ENCODE peak calls at places on chromosome 4, in six cellular contexts. N, L, I, T, X and V are unnamed samples.

GRCh38 chr4:22091351-22091731 is 142.8 kb upstream of the KCNIP4 start:
- DNase-seq in N (no peak), L (no peak), I (no peak), T (no peak), X (no peak), V (no peak)

GRCh38 chr4:157616741-157617472 is 396.4 kb downstream of the GRIA2 start:
- DNase-seq in X (no peak), T (no peak), N (no peak), I (no peak), L (no peak), V (no peak)

GRCh38 chr4:110087116-110087708 is 111.2 kb downstream of the ELOVL6 start:
- DNase-seq in L (peak), I (peak), N (no peak), X (no peak), T (no peak), V (no peak)

GRCh38 chr4:1593038-1593417 is 91.1 kb downstream of the FAM53A start:
- DNase-seq in L (no peak), N (no peak), I (no peak), T (no peak), X (no peak), V (no peak)

GRCh38 chr4:89661490-89661889 is 175.5 kb downstream of the SNCA start:
- DNase-seq in N (no peak), L (peak), T (no peak), I (peak), X (no peak), V (no peak)

GRCh38 chr4:184475096-184475461 is 729 bp upstream of the IRF2 start:
- DNase-seq in X (peak), I (peak), N (no peak), L (peak), T (peak), V (no peak)

GRCh38 chr4:1057403-1057745 is 45.9 kb downstream of the FGFRL1 start:
- DNase-seq in X (no peak), T (no peak), N (no peak), L (no peak), I (no peak), V (no peak)

GRCh38 chr4:185213341-185213740 is 3.9 kb downstream of the SNX25 start:
- DNase-seq in X (no peak), L (no peak), N (no peak), T (no peak), I (no peak), V (no peak)

GRCh38 chr4:88158360-88159136 is at the start of gene ABCG2:
- DNase-seq in X (peak), T (peak), L (peak), I (peak), N (no peak), V (peak)

GRCh38 chr4:140005699-140006098 is 148.3 kb downstream of the MAML3 start:
- DNase-seq in L (no peak), I (no peak), T (no peak), N (no peak), X (no peak), V (no peak)

GRCh38 chr4:55851885-55852284 is 1.6 kb upstream of the EXOC1 start:
- DNase-seq in L (no peak), N (peak), X (no peak), T (no peak), I (no peak), V (no peak)

GRCh38 chr4:71396382-71396781 is 57.6 kb downstream of the SLC4A4 start:
- DNase-seq in X (no peak), T (no peak), N (no peak), L (peak), I (peak), V (no peak)

GRCh38 chr4:153341575-153342090 is 2.9 kb upstream of the MND1 start:
- DNase-seq in T (no peak), X (no peak), L (peak), I (peak), N (no peak), V (no peak)

GRCh38 chr4:133711817-133712216 is 489.8 kb downstream of the PABPC4L start:
- DNase-seq in I (no peak), T (no peak), N (no peak), X (no peak), L (peak), V (no peak)

GRCh38 chr4:100581337-100581736 is 63.5 kb upstream of the EMCN start:
- DNase-seq in N (no peak), I (no peak), X (no peak), T (no peak), L (no peak), V (no peak)

GRCh38 chr4:53646792-53647191 is 55.5 kb upstream of the LNX1 start:
- DNase-seq in X (no peak), L (no peak), N (no peak), I (no peak), T (no peak), V (no peak)

GRCh38 chr4:328729-329128 is 8.9 kb upstream of the ZNF141 start:
- DNase-seq in L (no peak), I (no peak), T (no peak), N (no peak), X (no peak), V (no peak)

GRCh38 chr4:41212221-41213203 is 1.8 kb downstream of the APBB2 start:
- DNase-seq in T (peak), N (no peak), X (peak), L (peak), I (peak), V (no peak)
- TF ChIP-seq CTCF in T (peak), N (no peak), X (peak), L (peak), I (peak), V (no peak)

GRCh38 chr4:40405194-40405593 is 70.1 kb downstream of the CHRNA9 start:
- DNase-seq in I (no peak), X (no peak), T (peak), N (no peak), L (no peak), V (no peak)

GRCh38 chr4:40413396-40413795 is 78.3 kb downstream of the CHRNA9 start:
- DNase-seq in T (no peak), I (no peak), X (no peak), N (no peak), L (no peak), V (no peak)

GRCh38 chr4:40414673-40415072 is 79.5 kb downstream of the CHRNA9 start:
- DNase-seq in T (no peak), I (no peak), X (no peak), L (no peak), N (no peak), V (no peak)

DNA sequence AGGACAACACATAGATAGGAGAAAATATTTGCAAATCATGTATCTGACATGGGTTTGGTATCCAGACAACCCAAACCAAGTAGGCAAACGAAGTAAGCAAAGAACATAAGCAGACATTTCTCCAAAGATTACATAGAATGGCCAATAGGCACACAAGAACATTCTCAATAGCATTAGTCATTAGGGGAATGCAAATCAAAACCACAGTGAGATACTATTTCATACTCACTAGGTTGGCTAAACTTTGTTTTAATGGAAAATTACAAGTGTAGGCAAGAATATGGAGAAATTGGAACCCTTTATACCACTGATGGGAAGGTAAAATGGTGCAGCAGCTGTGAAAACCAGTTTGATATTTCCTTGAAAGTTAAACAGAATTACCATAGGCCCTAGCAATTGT is 74.7 kb downstream of the CHRNA9 start:
- DNase-seq in T (no peak), I (peak), L (peak), X (no peak), N (no peak), V (no peak)
- TF ChIP-seq CTCF in T (no peak), I (no peak), L (no peak), X (no peak), N (no peak), V (no peak)

GRCh38 chr4:108168672-108169562 is at the start of gene LEF1:
- DNase-seq in I (peak), T (no peak), N (peak), X (no peak), L (peak), V (no peak)
- TF ChIP-seq CTCF in I (no peak), T (no peak), N (no peak), X (no peak), L (no peak), V (no peak)

DNA sequence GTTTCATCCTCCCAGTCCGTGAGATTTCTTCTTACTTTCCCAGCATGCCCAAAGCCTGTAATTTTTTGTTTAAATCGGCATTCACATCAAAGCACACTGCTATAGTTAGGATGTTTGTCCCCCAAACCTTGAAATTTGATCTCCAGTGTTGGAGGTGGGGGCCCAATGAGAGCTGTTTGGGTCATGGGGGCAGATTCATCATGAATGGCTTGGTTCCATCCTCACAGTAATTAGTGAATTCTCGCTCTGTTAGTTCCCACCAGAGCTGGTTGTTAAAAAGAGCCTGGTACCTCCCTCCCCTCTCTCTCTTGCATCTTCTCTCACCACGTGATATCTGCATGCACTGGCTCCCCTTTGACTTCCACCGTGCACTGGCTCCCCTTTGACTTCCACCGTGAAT is 40.5 kb upstream of the PGRMC2 start:
- DNase-seq in N (no peak), X (no peak), I (no peak), T (no peak), L (no peak), V (no peak)
- TF ChIP-seq CTCF in N (no peak), X (no peak), I (no peak), T (no peak), L (no peak), V (no peak)

GRCh38 chr4:29726938-29727337 is 993.2 kb upstream of the PCDH7 start:
- DNase-seq in T (no peak), I (no peak), L (no peak), X (no peak), N (no peak), V (no peak)
- TF ChIP-seq CTCF in T (no peak), I (no peak), L (no peak), X (no peak), N (no peak), V (no peak)

GRCh38 chr4:166277406-166277805 is 404.4 kb downstream of the TLL1 start:
- DNase-seq in X (no peak), L (peak), I (no peak), T (no peak), N (no peak), V (no peak)
- TF ChIP-seq CTCF in X (no peak), L (no peak), I (no peak), T (no peak), N (no peak), V (no peak)

GRCh38 chr4:147824884-147825283 is 93.0 kb downstream of the ARHGAP10 start:
- DNase-seq in X (no peak), I (no peak), N (no peak), T (no peak), L (no peak), V (no peak)
- TF ChIP-seq CTCF in X (no peak), I (no peak), N (no peak), T (no peak), L (no peak), V (no peak)

GRCh38 chr4:152044341-152044740 is 283.5 kb upstream of the GATB start:
- DNase-seq in N (no peak), T (no peak), L (no peak), X (no peak), I (no peak), V (no peak)

GRCh38 chr4:152047451-152047850 is 286.6 kb upstream of the GATB start:
- DNase-seq in L (no peak), I (no peak), X (no peak), N (no peak), T (no peak), V (no peak)

GRCh38 chr4:152045397-152045780 is 284.6 kb upstream of the GATB start:
- DNase-seq in X (no peak), N (no peak), L (no peak), T (no peak), I (no peak), V (no peak)

GRCh38 chr4:152050098-152050497 is 289.3 kb upstream of the GATB start:
- DNase-seq in L (no peak), I (no peak), T (peak), N (no peak), X (no peak), V (no peak)

GRCh38 chr4:152045781-152046571 is 285.2 kb upstream of the GATB start:
- DNase-seq in T (peak), N (no peak), X (no peak), I (peak), L (peak), V (no peak)
- TF ChIP-seq CTCF in T (peak), N (no peak), X (no peak), I (peak), L (peak), V (no peak)